ENCODE peak calls at places on chromosomes 6 and 20, in seven cellular contexts. One of them, this sample, is unnamed.

GRCh38 chr6:154247119-154247814 is 109.3 kb downstream of the IPCEF1 start:
- DNase-seq in adrenal gland: no peak
- DNase-seq in pancreas: no peak
- DNase-seq in A549: no peak
- DNase-seq in CD4-positive, alpha-beta T cell: no peak
- DNase-seq in B cell: no peak
- DNase-seq in mucosa of descending colon: no peak
- DNase-seq in this sample: no peak

GRCh38 chr20:20711413-20711812 is 1.0 kb downstream of the RALGAPA2 start:
- DNase-seq in mucosa of descending colon: peak
- DNase-seq in A549: no peak
- DNase-seq in B cell: peak
- DNase-seq in pancreas: no peak
- DNase-seq in adrenal gland: no peak
- DNase-seq in CD4-positive, alpha-beta T cell: no peak
- DNase-seq in this sample: no peak

GRCh38 chr6:54970337-54970736 is 123.8 kb downstream of the FAM83B start:
- DNase-seq in A549: peak
- DNase-seq in B cell: no peak
- DNase-seq in mucosa of descending colon: no peak
- DNase-seq in pancreas: no peak
- DNase-seq in adrenal gland: no peak
- DNase-seq in CD4-positive, alpha-beta T cell: no peak
- DNase-seq in this sample: no peak

GRCh38 chr6:157557541-157557940 is 176.6 kb downstream of the ZDHHC14 start:
- DNase-seq in B cell: no peak
- DNase-seq in A549: no peak
- DNase-seq in adrenal gland: no peak
- DNase-seq in CD4-positive, alpha-beta T cell: no peak
- DNase-seq in mucosa of descending colon: no peak
- DNase-seq in pancreas: no peak
- DNase-seq in this sample: no peak

GRCh38 chr6:109743739-109744138 is 52.6 kb downstream of the FIG4 start:
- DNase-seq in mucosa of descending colon: no peak
- DNase-seq in CD4-positive, alpha-beta T cell: no peak
- DNase-seq in A549: no peak
- DNase-seq in adrenal gland: no peak
- DNase-seq in pancreas: no peak
- DNase-seq in B cell: no peak
- DNase-seq in this sample: no peak

GRCh38 chr6:113857565-113858066 is 471 bp downstream of the MARCKS start:
- DNase-seq in mucosa of descending colon: peak
- DNase-seq in pancreas: peak
- DNase-seq in adrenal gland: no peak
- DNase-seq in B cell: peak
- DNase-seq in A549: peak
- DNase-seq in CD4-positive, alpha-beta T cell: no peak
- DNase-seq in this sample: no peak

GRCh38 chr6:169652896-169653295 is 48.9 kb downstream of the WDR27 start:
- DNase-seq in A549: no peak
- DNase-seq in B cell: no peak
- DNase-seq in adrenal gland: no peak
- DNase-seq in CD4-positive, alpha-beta T cell: no peak
- DNase-seq in pancreas: no peak
- DNase-seq in mucosa of descending colon: no peak
- DNase-seq in this sample: no peak

GRCh38 chr20:36585410-36586125 is 12.2 kb downstream of the TGIF2 start:
- DNase-seq in pancreas: no peak
- DNase-seq in CD4-positive, alpha-beta T cell: no peak
- DNase-seq in B cell: no peak
- DNase-seq in mucosa of descending colon: no peak
- DNase-seq in adrenal gland: no peak
- DNase-seq in A549: no peak
- DNase-seq in this sample: no peak

GRCh38 chr6:104908431-104909139 is 48.3 kb upstream of the LIN28B start:
- DNase-seq in A549: no peak
- DNase-seq in pancreas: no peak
- DNase-seq in adrenal gland: no peak
- DNase-seq in mucosa of descending colon: no peak
- DNase-seq in B cell: no peak
- DNase-seq in CD4-positive, alpha-beta T cell: no peak
- DNase-seq in this sample: no peak

GRCh38 chr6:132199343-132199742 is 201.9 kb downstream of the MOXD1 start:
- DNase-seq in B cell: no peak
- DNase-seq in CD4-positive, alpha-beta T cell: no peak
- DNase-seq in pancreas: no peak
- DNase-seq in A549: no peak
- DNase-seq in adrenal gland: no peak
- DNase-seq in mucosa of descending colon: no peak
- DNase-seq in this sample: no peak

GRCh38 chr6:135258970-135259369 is 77.9 kb downstream of the MYB start:
- DNase-seq in pancreas: no peak
- DNase-seq in CD4-positive, alpha-beta T cell: no peak
- DNase-seq in B cell: no peak
- DNase-seq in adrenal gland: no peak
- DNase-seq in A549: no peak
- DNase-seq in mucosa of descending colon: no peak
- DNase-seq in this sample: no peak

GRCh38 chr20:5448449-5449118 is 131.8 kb upstream of the PROKR2 start:
- DNase-seq in adrenal gland: peak
- DNase-seq in mucosa of descending colon: no peak
- DNase-seq in A549: peak
- DNase-seq in CD4-positive, alpha-beta T cell: peak
- DNase-seq in B cell: peak
- DNase-seq in pancreas: no peak
- DNase-seq in this sample: no peak

GRCh38 chr6:100257661-100258395 is 206.9 kb downstream of the SIM1 start:
- DNase-seq in mucosa of descending colon: no peak
- DNase-seq in pancreas: no peak
- DNase-seq in adrenal gland: no peak
- DNase-seq in CD4-positive, alpha-beta T cell: no peak
- DNase-seq in B cell: no peak
- DNase-seq in A549: peak
- DNase-seq in this sample: no peak

GRCh38 chr6:170089937-170090335 is 200.9 kb downstream of the DLL1 start:
- DNase-seq in CD4-positive, alpha-beta T cell: no peak
- DNase-seq in adrenal gland: no peak
- DNase-seq in A549: no peak
- DNase-seq in mucosa of descending colon: peak
- DNase-seq in pancreas: no peak
- DNase-seq in B cell: peak
- DNase-seq in this sample: no peak

GRCh38 chr6:111730835-111731234 is 125.2 kb upstream of the TRAF3IP2 start:
- DNase-seq in CD4-positive, alpha-beta T cell: no peak
- DNase-seq in A549: no peak
- DNase-seq in mucosa of descending colon: no peak
- DNase-seq in B cell: no peak
- DNase-seq in adrenal gland: peak
- DNase-seq in pancreas: no peak
- DNase-seq in this sample: no peak

GRCh38 chr6:15526129-15526764 is 136.6 kb downstream of the DTNBP1 start:
- DNase-seq in mucosa of descending colon: no peak
- DNase-seq in CD4-positive, alpha-beta T cell: no peak
- DNase-seq in B cell: no peak
- DNase-seq in adrenal gland: no peak
- DNase-seq in pancreas: no peak
- DNase-seq in A549: no peak
- DNase-seq in this sample: no peak

GRCh38 chr6:52435345-52435744 is 15.2 kb downstream of the EFHC1 start:
- DNase-seq in CD4-positive, alpha-beta T cell: no peak
- DNase-seq in B cell: no peak
- DNase-seq in mucosa of descending colon: no peak
- DNase-seq in A549: no peak
- DNase-seq in adrenal gland: no peak
- DNase-seq in pancreas: no peak
- DNase-seq in this sample: no peak

GRCh38 chr6:153367006-153367405 is 235.9 kb upstream of the RGS17 start:
- DNase-seq in A549: no peak
- DNase-seq in CD4-positive, alpha-beta T cell: no peak
- DNase-seq in adrenal gland: no peak
- DNase-seq in mucosa of descending colon: no peak
- DNase-seq in B cell: no peak
- DNase-seq in pancreas: no peak
- DNase-seq in this sample: no peak

GRCh38 chr6:143963158-143963919 is 44.7 kb downstream of the PLAGL1 start:
- DNase-seq in CD4-positive, alpha-beta T cell: no peak
- DNase-seq in pancreas: no peak
- DNase-seq in adrenal gland: no peak
- DNase-seq in A549: no peak
- DNase-seq in mucosa of descending colon: no peak
- DNase-seq in B cell: no peak
- DNase-seq in this sample: no peak

GRCh38 chr6:143964667-143965066 is 43.4 kb downstream of the PLAGL1 start:
- DNase-seq in pancreas: no peak
- DNase-seq in CD4-positive, alpha-beta T cell: no peak
- DNase-seq in A549: no peak
- DNase-seq in mucosa of descending colon: no peak
- DNase-seq in adrenal gland: no peak
- DNase-seq in B cell: no peak
- DNase-seq in this sample: no peak

GRCh38 chr6:143959865-143960264 is 48.2 kb downstream of the PLAGL1 start:
- DNase-seq in A549: no peak
- DNase-seq in pancreas: no peak
- DNase-seq in B cell: no peak
- DNase-seq in adrenal gland: no peak
- DNase-seq in CD4-positive, alpha-beta T cell: no peak
- DNase-seq in mucosa of descending colon: no peak
- DNase-seq in this sample: no peak

GRCh38 chr6:143961868-143962643 is 46.0 kb downstream of the PLAGL1 start:
- DNase-seq in CD4-positive, alpha-beta T cell: no peak
- DNase-seq in pancreas: no peak
- DNase-seq in B cell: no peak
- DNase-seq in mucosa of descending colon: no peak
- DNase-seq in adrenal gland: no peak
- DNase-seq in A549: no peak
- DNase-seq in this sample: no peak

GRCh38 chr6:143962644-143962929 is 45.5 kb downstream of the PLAGL1 start:
- DNase-seq in pancreas: no peak
- DNase-seq in A549: no peak
- DNase-seq in mucosa of descending colon: no peak
- DNase-seq in adrenal gland: no peak
- DNase-seq in B cell: no peak
- DNase-seq in CD4-positive, alpha-beta T cell: no peak
- DNase-seq in this sample: no peak
- TF ChIP-seq CTCF in pancreas: no peak
- TF ChIP-seq CTCF in A549: no peak
- TF ChIP-seq CTCF in mucosa of descending colon: no peak
- TF ChIP-seq CTCF in adrenal gland: peak
- TF ChIP-seq CTCF in B cell: no peak
- TF ChIP-seq CTCF in CD4-positive, alpha-beta T cell: no peak
- TF ChIP-seq CTCF in this sample: peak

GRCh38 chr6:166097914-166098522 is 69.6 kb downstream of the TBXT start:
- DNase-seq in CD4-positive, alpha-beta T cell: peak
- DNase-seq in B cell: peak
- DNase-seq in adrenal gland: peak
- DNase-seq in A549: peak
- DNase-seq in mucosa of descending colon: peak
- DNase-seq in pancreas: peak
- DNase-seq in this sample: peak
- TF ChIP-seq CTCF in CD4-positive, alpha-beta T cell: no peak
- TF ChIP-seq CTCF in B cell: peak
- TF ChIP-seq CTCF in adrenal gland: peak
- TF ChIP-seq CTCF in A549: peak
- TF ChIP-seq CTCF in mucosa of descending colon: peak
- TF ChIP-seq CTCF in pancreas: peak
- TF ChIP-seq CTCF in this sample: peak

DNA sequence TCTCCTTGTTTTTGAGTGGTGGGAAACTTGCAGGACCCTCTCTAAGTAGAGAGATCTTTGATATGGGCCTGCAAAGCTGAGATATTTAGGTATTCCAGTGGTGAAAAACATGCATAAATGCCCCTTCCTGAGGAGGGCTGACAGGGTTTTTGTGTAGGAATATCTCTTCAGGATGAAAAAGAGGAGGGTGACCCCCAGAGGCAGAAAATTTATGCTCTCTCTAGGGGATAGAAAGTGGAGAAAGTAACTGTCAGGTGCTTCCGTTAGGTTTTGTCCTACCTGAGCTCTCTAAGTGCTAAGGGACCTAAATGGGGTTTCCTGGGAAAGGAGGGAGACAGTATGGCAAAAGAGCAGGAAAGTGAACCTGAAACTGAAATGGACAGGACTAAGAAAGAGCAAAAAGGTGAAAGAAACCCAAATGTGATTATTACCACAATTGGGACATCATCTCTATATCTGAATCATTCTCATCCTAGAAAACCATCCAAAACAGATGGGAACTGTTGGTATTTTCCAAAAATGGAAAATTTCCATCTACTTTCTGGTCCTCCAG is 2.0 kb downstream of the COL19A1 start:
- DNase-seq in adrenal gland: no peak
- DNase-seq in pancreas: no peak
- DNase-seq in mucosa of descending colon: no peak
- DNase-seq in B cell: no peak
- DNase-seq in A549: no peak
- DNase-seq in CD4-positive, alpha-beta T cell: no peak
- DNase-seq in this sample: no peak
- TF ChIP-seq CTCF in adrenal gland: no peak
- TF ChIP-seq CTCF in pancreas: no peak
- TF ChIP-seq CTCF in mucosa of descending colon: no peak
- TF ChIP-seq CTCF in B cell: no peak
- TF ChIP-seq CTCF in A549: no peak
- TF ChIP-seq CTCF in CD4-positive, alpha-beta T cell: no peak
- TF ChIP-seq CTCF in this sample: no peak

GRCh38 chr20:34578521-34579147 is 20.1 kb downstream of the MAP1LC3A start:
- DNase-seq in B cell: no peak
- DNase-seq in CD4-positive, alpha-beta T cell: no peak
- DNase-seq in mucosa of descending colon: no peak
- DNase-seq in pancreas: no peak
- DNase-seq in adrenal gland: no peak
- DNase-seq in A549: no peak
- DNase-seq in this sample: no peak

GRCh38 chr20:34579936-34580587 is 21.5 kb downstream of the MAP1LC3A start:
- DNase-seq in CD4-positive, alpha-beta T cell: no peak
- DNase-seq in adrenal gland: no peak
- DNase-seq in mucosa of descending colon: peak
- DNase-seq in pancreas: no peak
- DNase-seq in B cell: no peak
- DNase-seq in A549: no peak
- DNase-seq in this sample: no peak

GRCh38 chr20:34578040-34578439 is 19.5 kb downstream of the MAP1LC3A start:
- DNase-seq in pancreas: no peak
- DNase-seq in CD4-positive, alpha-beta T cell: no peak
- DNase-seq in A549: no peak
- DNase-seq in adrenal gland: no peak
- DNase-seq in mucosa of descending colon: no peak
- DNase-seq in B cell: no peak
- DNase-seq in this sample: no peak

GRCh38 chr20:34580588-34580940 is 22.0 kb downstream of the MAP1LC3A start:
- DNase-seq in B cell: no peak
- DNase-seq in adrenal gland: no peak
- DNase-seq in CD4-positive, alpha-beta T cell: no peak
- DNase-seq in pancreas: no peak
- DNase-seq in A549: no peak
- DNase-seq in mucosa of descending colon: no peak
- DNase-seq in this sample: no peak

GRCh38 chr20:34579191-34579661 is 20.7 kb downstream of the MAP1LC3A start:
- DNase-seq in mucosa of descending colon: peak
- DNase-seq in pancreas: no peak
- DNase-seq in CD4-positive, alpha-beta T cell: no peak
- DNase-seq in B cell: no peak
- DNase-seq in A549: peak
- DNase-seq in adrenal gland: peak
- DNase-seq in this sample: no peak
- TF ChIP-seq CTCF in mucosa of descending colon: peak
- TF ChIP-seq CTCF in pancreas: no peak
- TF ChIP-seq CTCF in CD4-positive, alpha-beta T cell: no peak
- TF ChIP-seq CTCF in B cell: no peak
- TF ChIP-seq CTCF in A549: peak
- TF ChIP-seq CTCF in adrenal gland: peak
- TF ChIP-seq CTCF in this sample: no peak

This sample was measured in mesothelial cell of epicardium.